ENCODE peak calls at places on chromosome 9, in eight cellular contexts. B is NCI-H1436, I is right cardiac atrium, Z is IMR-90, F is Right ventricle myocardium superior, J is GM06990, A is type B pancreatic cell, T is endothelial cell. W is an unnamed sample.

GRCh38 chr9:133188006-133188842 is 20.8 kb downstream of the OBP2B start:
- DNase-seq in T (peak; percentile 50), Z (no peak), J (no peak), B (peak; percentile 44), A (no peak), I (no peak), F (no peak), W (no peak)

GRCh38 chr9:77420641-77421040 is 227.5 kb downstream of the GNA14 start:
- DNase-seq in F (no peak), J (no peak), B (no peak), A (no peak), I (no peak), T (no peak), Z (no peak), W (no peak)

GRCh38 chr9:99855467-99856176 is 33.9 kb downstream of the NR4A3 start:
- DNase-seq in I (no peak), B (no peak), J (no peak), Z (no peak), T (no peak), F (no peak), A (no peak), W (no peak)

GRCh38 chr9:33737811-33738606 is 57.4 kb upstream of the PRSS3 start:
- DNase-seq in J (no peak), I (peak; percentile 43), A (no peak), F (no peak), Z (peak; percentile 62), T (peak; percentile 55), B (peak; percentile 7), W (no peak)

GRCh38 chr9:2362170-2362569 is 259.4 kb upstream of the VLDLR start:
- DNase-seq in B (peak; percentile 22), F (no peak), I (no peak), T (no peak), Z (no peak), A (no peak), J (no peak), W (no peak)

GRCh38 chr9:104907278-104907951 is 20.5 kb downstream of the ABCA1 start:
- DNase-seq in F (peak; percentile 49), I (no peak), J (no peak), Z (peak; percentile 88), A (no peak), T (no peak), B (no peak), W (no peak)

GRCh38 chr9:76219555-76220151 is 174.6 kb downstream of the RFK start:
- DNase-seq in Z (peak; percentile 10), T (no peak), A (no peak), F (no peak), J (no peak), B (no peak), I (no peak), W (no peak)

GRCh38 chr9:37998881-37999311 is 70.1 kb downstream of the SHB start:
- DNase-seq in T (no peak), J (no peak), B (peak; percentile 56), I (peak; percentile 67), F (peak; percentile 66), Z (peak; percentile 49), A (no peak), W (no peak)

GRCh38 chr9:84397822-84398221 is 57.3 kb upstream of the SLC28A3 start:
- DNase-seq in Z (peak; percentile 62), A (no peak), T (peak; percentile 15), I (no peak), F (no peak), J (no peak), B (no peak), W (no peak)

GRCh38 chr9:83472221-83472665 is 66.0 kb downstream of the FRMD3 start:
- DNase-seq in F (no peak), B (peak; percentile 20), J (no peak), T (no peak), A (no peak), I (no peak), Z (peak; percentile 1), W (no peak)

GRCh38 chr9:106502930-106503329 is 360.0 kb upstream of the ZNF462 start:
- DNase-seq in Z (no peak), I (no peak), J (no peak), F (no peak), B (no peak), A (no peak), T (no peak), W (no peak)

GRCh38 chr9:32340401-32340800 is 44.0 kb upstream of the ACO1 start:
- DNase-seq in I (no peak), F (no peak), Z (no peak), T (no peak), A (no peak), J (no peak), B (no peak), W (no peak)

GRCh38 chr9:107650321-107650720 is 160.8 kb upstream of the KLF4 start:
- DNase-seq in B (no peak), J (no peak), F (no peak), I (no peak), Z (peak; percentile 81), A (no peak), T (no peak), W (no peak)

GRCh38 chr9:76761448-76761847 is 2.8 kb upstream of the PCA3 start:
- DNase-seq in F (no peak), Z (peak; percentile 7), J (no peak), T (no peak), A (no peak), I (no peak), B (no peak), W (no peak)

GRCh38 chr9:116980582-116980981 is 293.5 kb downstream of the TRIM32 start:
- DNase-seq in F (no peak), B (no peak), T (no peak), A (no peak), Z (no peak), J (no peak), I (no peak), W (no peak)

GRCh38 chr9:17462869-17463464 is 115.9 kb upstream of the SH3GL2 start:
- DNase-seq in F (no peak), T (peak; percentile 36), J (no peak), B (peak; percentile 61), A (no peak), Z (peak; percentile 78), I (no peak), W (no peak)

GRCh38 chr9:119218293-119218692 is 150.9 kb downstream of the BRINP1 start:
- DNase-seq in F (no peak), A (no peak), B (no peak), Z (no peak), I (no peak), J (no peak), T (no peak), W (no peak)